ENCODE peak calls at places on chromosomes 13 and 19, in five cellular contexts. E is transverse colon, B is tibial nerve, Q is PC-3, N is esophagus muscularis mucosa. L is an unnamed sample.

GRCh38 chr19:47726467-47726866 is 13.2 kb downstream of the EHD2 start:
- DNase-seq in E (no peak), B (no peak), Q (no peak), N (no peak), L (no peak)

GRCh38 chr19:15498910-15499309 is 9.4 kb upstream of the CYP4F22 start:
- DNase-seq in E (no peak), B (no peak), Q (no peak), N (no peak), L (no peak)

GRCh38 chr13:75617230-75617629 is 18.9 kb upstream of the LMO7 start:
- DNase-seq in E (no peak), B (no peak), Q (no peak), N (no peak), L (no peak)

GRCh38 chr13:50575138-50575537 is 268.4 kb downstream of the DLEU7 start:
- DNase-seq in E (no peak), B (no peak), Q (no peak), N (no peak), L (no peak)

GRCh38 chr19:6728346-6728745 is 7.9 kb upstream of the C3 start:
- DNase-seq in E (no peak), B (no peak), Q (no peak), N (no peak), L (no peak)

GRCh38 chr19:30520735-30521479 is 148.7 kb downstream of the ZNF536 start:
- DNase-seq in E (no peak), B (no peak), Q (no peak), N (no peak), L (no peak)

GRCh38 chr13:35349673-35350278 is 126.7 kb downstream of the MAB21L1 start:
- DNase-seq in E (no peak), B (no peak), Q (peak), N (no peak), L (no peak)

GRCh38 chr13:95195146-95195545 is 106.1 kb downstream of the ABCC4 start:
- DNase-seq in E (no peak), B (no peak), Q (no peak), N (no peak), L (no peak)

GRCh38 chr13:81872581-81872980 is 1531.7 kb upstream of the SPRY2 start:
- DNase-seq in E (no peak), B (no peak), Q (peak), N (no peak), L (no peak)

GRCh38 chr19:43754312-43754561 is 525 bp downstream of the SMG9 start:
- DNase-seq in E (no peak), B (no peak), Q (no peak), N (no peak), L (no peak)

GRCh38 chr19:10568444-10568825 is 344 bp downstream of the CDKN2D start:
- DNase-seq in E (peak), B (no peak), Q (peak), N (no peak), L (no peak)

GRCh38 chr13:44012910-44013309 is 133.2 kb downstream of the LACC1 start:
- DNase-seq in E (no peak), B (no peak), Q (no peak), N (no peak), L (no peak)

GRCh38 chr13:75473472-75473871 is 8.5 kb downstream of the TBC1D4 start:
- DNase-seq in E (no peak), B (no peak), Q (no peak), N (no peak), L (no peak)

GRCh38 chr19:41175825-41176734 is 16.9 kb upstream of the CYP2S1 start:
- DNase-seq in E (peak), B (peak), Q (peak), N (no peak), L (no peak)

GRCh38 chr19:37905936-37906867 is at the start of gene WDR87:
- DNase-seq in E (peak), B (no peak), Q (peak), N (no peak), L (peak)

GRCh38 chr13:80924596-80924995 is 583.7 kb upstream of the SPRY2 start:
- DNase-seq in E (no peak), B (no peak), Q (no peak), N (no peak), L (no peak)

GRCh38 chr13:70747305-70747704 is 639.1 kb upstream of the KLHL1 start:
- DNase-seq in E (no peak), B (no peak), Q (no peak), N (no peak), L (no peak)

GRCh38 chr19:54469496-54469934 is 3.6 kb downstream of the CDC42EP5 start:
- DNase-seq in E (peak), B (no peak), Q (no peak), N (no peak), L (no peak)

GRCh38 chr13:28584873-28585317 is 74.0 kb upstream of the POMP start:
- DNase-seq in E (no peak), B (no peak), Q (peak), N (no peak), L (no peak)

DNA sequence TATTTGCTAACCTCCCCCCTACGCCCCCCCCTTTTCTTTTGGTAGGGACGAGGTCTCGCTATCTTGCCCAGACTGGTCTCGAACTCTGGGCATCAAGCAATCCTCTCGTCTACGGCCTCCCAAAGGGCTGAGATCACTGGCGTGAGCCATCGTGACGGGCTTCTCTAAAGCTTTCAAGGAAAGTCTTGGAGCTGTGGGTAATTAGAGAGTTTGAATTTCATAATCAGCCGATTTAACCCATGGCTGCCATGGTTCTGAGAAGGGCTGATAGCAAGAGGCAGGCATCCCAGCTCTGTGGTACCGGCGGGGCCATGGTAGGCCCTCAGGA is 679 bp upstream of the ABHD8 start:
- DNase-seq in E (no peak), B (no peak), Q (no peak), N (no peak), L (no peak)
- H3K4me3 ChIP-seq in E (no peak), B (no peak), Q (no peak), N (peak), L (no peak)

GRCh38 chr13:46315036-46315435 is 72.0 kb downstream of the RUBCNL start:
- DNase-seq in E (no peak), B (no peak), Q (no peak), N (no peak), L (no peak)
- TF ChIP-seq CTCF in E (no peak), B (no peak), Q (no peak), N (no peak), L (no peak)

GRCh38 chr19:3137139-3137538 is 1.3 kb downstream of the GNA15 start:
- DNase-seq in E (no peak), B (no peak), Q (no peak), N (no peak), L (no peak)
- H3K27ac ChIP-seq in E (no peak), B (no peak), Q (no peak), N (no peak), L (no peak)

GRCh38 chr19:50432221-50432626 is 468 bp upstream of the MYBPC2 start:
- DNase-seq in E (no peak), B (no peak), Q (no peak), N (no peak), L (no peak)
- H3K4me3 ChIP-seq in E (peak), B (peak), Q (peak), N (peak), L (peak)

DNA sequence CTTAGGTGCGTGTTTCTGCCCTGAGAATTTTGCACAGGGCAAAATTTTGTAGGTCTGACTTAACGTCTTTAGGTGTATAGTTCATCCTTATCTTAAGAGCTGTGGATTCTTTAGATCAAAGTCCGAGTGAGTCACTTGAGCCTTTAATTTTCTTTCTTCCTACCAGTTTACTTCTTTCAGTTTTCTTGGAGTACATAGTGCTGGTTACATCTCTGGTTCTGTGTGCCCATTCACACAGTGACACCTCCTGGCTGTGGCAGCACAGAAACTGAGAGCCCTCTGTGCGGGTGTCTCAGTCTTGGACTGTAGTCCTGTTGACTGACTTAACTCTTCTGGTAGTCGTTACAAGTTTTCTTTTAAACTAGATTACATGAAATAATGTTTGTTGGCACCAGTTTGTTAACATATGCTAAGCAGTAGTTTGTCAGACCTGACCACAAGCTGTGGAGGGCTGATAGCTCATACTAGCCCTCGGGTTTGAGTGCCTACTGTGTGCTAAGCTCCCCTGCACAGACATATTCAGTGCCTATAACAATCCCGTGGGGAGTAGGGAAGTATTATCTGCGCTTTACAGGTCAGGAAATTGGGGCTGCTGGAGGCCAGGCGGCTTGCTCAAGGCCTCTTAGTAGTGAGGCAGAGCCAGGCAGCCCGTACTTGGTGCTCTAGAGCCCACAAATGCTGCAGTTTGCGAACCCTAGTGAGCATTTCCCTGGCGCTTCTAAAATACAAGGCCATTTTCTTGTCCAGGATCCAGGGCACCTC is 1.6 kb downstream of the GATAD2A start:
- DNase-seq in E (peak), B (no peak), Q (peak), N (no peak), L (peak)
- TF ChIP-seq CTCF in E (peak), B (peak), Q (peak), N (peak), L (peak)

DNA sequence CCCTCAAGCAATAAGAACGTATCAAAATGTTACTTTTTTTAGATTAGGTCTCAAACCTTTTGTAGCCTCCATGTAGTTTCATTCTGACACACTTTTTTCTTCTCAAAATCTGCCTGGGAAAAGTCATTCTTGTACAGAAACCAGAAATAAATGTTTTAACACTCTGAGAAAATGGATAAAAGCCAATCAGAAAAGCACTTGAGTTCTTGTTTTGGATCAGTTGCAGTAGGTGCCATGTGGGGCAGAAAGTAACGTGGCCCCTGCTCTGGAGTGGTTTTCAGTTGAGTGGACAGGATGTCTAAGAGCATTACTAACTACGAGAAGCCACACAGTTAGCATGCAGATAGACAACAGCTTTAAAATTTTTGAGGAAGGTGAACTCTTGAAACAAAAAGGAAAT is 19.1 kb downstream of the GPR183 start:
- DNase-seq in E (no peak), B (no peak), Q (no peak), N (no peak), L (no peak)
- H3K27ac ChIP-seq in E (no peak), B (peak), Q (no peak), N (peak), L (no peak)

DNA sequence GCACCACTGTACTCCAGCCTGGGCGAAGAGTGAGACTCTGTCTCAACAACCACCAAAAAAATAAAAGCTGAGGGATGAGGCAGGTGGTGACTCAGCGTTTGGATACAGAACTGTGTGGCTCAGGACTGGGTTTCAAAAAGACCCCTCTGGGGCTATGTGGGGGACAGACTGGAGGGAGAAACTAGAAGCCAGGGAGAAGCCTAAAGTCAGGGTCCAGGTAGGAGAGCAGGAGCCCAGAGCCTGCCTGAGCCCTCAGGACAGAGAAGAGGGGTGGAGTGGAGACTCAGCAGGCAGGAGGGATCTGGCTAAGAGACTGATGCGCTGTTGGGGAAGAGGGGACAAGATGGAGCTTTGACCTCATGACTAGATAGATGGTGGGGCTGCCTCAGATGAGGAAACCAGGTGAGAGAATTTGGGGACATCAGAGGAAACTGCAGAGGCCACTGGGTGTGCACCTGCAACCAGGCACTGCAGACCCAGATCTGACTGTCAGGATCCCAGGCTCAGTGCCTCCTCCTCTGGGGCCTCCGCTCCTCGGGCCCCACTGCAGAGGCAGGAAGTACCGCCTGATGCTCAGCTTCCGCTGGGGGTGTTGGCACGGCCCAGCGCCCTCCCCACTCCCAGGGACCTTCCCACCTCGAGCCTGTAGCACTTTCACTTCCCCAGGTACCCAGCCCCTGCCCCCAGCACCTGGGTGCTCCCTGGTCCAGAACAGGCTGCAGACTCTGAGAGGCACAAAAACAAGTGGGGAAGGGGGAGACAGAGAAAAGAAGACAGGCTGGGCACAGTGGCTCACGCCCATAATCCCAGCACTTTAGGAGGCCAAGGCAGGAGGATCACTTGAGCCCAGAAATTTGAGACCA is 1.5 kb upstream of the CD37 start:
- DNase-seq in E (peak), B (no peak), Q (no peak), N (no peak), L (no peak)
- H3K4me3 ChIP-seq in E (no peak), B (no peak), Q (no peak), N (no peak), L (no peak)

GRCh38 chr13:93233997-93234416 is 7.4 kb downstream of the GPC6 start:
- DNase-seq in E (no peak), B (no peak), Q (no peak), N (no peak), L (no peak)
- TF ChIP-seq CTCF in E (no peak), B (no peak), Q (peak), N (no peak), L (no peak)

GRCh38 chr13:40146063-40146462 is 490.6 kb downstream of the COG6 start:
- DNase-seq in E (no peak), B (no peak), Q (no peak), N (no peak), L (no peak)

GRCh38 chr13:40149611-40150283 is 494.3 kb downstream of the COG6 start:
- DNase-seq in E (no peak), B (no peak), Q (peak), N (no peak), L (no peak)

GRCh38 chr13:40148103-40148502 is 492.6 kb downstream of the COG6 start:
- DNase-seq in E (no peak), B (no peak), Q (no peak), N (no peak), L (no peak)

GRCh38 chr13:40146586-40147240 is 491.3 kb downstream of the COG6 start:
- DNase-seq in E (no peak), B (no peak), Q (no peak), N (no peak), L (no peak)

DNA sequence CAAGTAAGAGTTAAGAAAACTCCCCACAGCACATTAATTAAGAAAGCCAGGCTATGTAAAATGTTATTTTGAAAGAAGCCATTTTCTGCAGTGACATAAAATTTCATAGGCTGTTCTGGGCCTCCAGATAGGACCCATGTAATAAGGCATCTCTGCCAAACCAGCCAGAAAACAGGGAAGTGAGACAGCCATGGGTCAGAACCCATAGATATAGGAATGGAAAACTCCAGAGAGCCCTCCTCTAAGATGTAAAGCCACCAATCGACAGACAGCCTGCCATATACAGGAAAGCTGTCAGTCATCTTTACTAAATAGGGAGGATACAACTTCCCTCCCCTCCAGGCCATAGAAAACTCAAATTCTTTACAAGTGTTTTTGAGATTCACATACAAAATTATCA is 493.3 kb downstream of the COG6 start:
- DNase-seq in E (no peak), B (no peak), Q (no peak), N (no peak), L (no peak)
- H3K27ac ChIP-seq in E (peak), B (peak), Q (no peak), N (peak), L (no peak)

L was measured in dorsolateral prefrontal cortex.